ENCODE peak calls at places on chromosomes 11 and 22, in eight cellular contexts. W is activated CD8-positive, alpha-beta memory T cell treated with anti-CD3 and anti-CD28 coated beads, Interleukin-2, amount 50 U/mL, for 4 hours; A is mesenteric fat pad; B is uterus; V is SK-N-DZ; F is neuronal stem cell; L is COR-L47; T is A673. R is an unnamed sample.

GRCh38 chr11:129259950-129260349 is 67.8 kb upstream of the ARHGAP32 start:
- DNase-seq in W (no peak), A (no peak), B (no peak), V (no peak), F (peak; percentile 74), L (no peak), T (no peak), R (no peak)

GRCh38 chr22:21075516-21076138 is 29.9 kb downstream of the LRRC74B start:
- DNase-seq in W (no peak), A (no peak), B (no peak), V (no peak), F (no peak), L (no peak), T (no peak), R (no peak)

GRCh38 chr11:114154271-114155047 is 94.9 kb downstream of the ZBTB16 start:
- DNase-seq in W (no peak), A (no peak), B (peak; percentile 82), V (no peak), F (no peak), L (no peak), T (no peak), R (no peak)

GRCh38 chr11:12876988-12877387 is 132.1 kb upstream of the RASSF10 start:
- DNase-seq in W (no peak), A (no peak), B (no peak), V (no peak), F (no peak), L (no peak), T (no peak), R (no peak)

GRCh38 chr11:72583177-72583553 is 91.1 kb downstream of the PDE2A start:
- DNase-seq in W (no peak), A (no peak), B (no peak), V (no peak), F (no peak), L (no peak), T (no peak), R (no peak)

GRCh38 chr11:3095712-3096361 is 38.6 kb upstream of the CARS1 start:
- DNase-seq in W (no peak), A (peak; percentile 57), B (no peak), V (no peak), F (peak; percentile 59), L (no peak), T (peak; percentile 92), R (peak; percentile 92)

GRCh38 chr22:49522582-49523373 is 304.9 kb downstream of the BRD1 start:
- DNase-seq in W (no peak), A (no peak), B (no peak), V (no peak), F (no peak), L (no peak), T (no peak), R (no peak)

GRCh38 chr11:105357146-105357545 is 217.6 kb upstream of the CARD18 start:
- DNase-seq in W (no peak), A (no peak), B (no peak), V (no peak), F (no peak), L (no peak), T (no peak), R (no peak)

GRCh38 chr11:71173709-71174108 is 78.7 kb downstream of the SHANK2 start:
- DNase-seq in W (no peak), A (no peak), B (no peak), V (no peak), F (no peak), L (no peak), T (no peak), R (no peak)

GRCh38 chr11:133136376-133136775 is 395.9 kb downstream of the OPCML start:
- DNase-seq in W (no peak), A (no peak), B (no peak), V (no peak), F (no peak), L (no peak), T (no peak), R (no peak)

GRCh38 chr11:23406131-23406819 is 546.0 kb upstream of the CCDC179 start:
- DNase-seq in W (no peak), A (peak; percentile 65), B (no peak), V (no peak), F (no peak), L (no peak), T (no peak), R (no peak)

GRCh38 chr11:94655951-94656350 is 88.8 kb downstream of the PIWIL4 start:
- DNase-seq in W (no peak), A (no peak), B (no peak), V (no peak), F (no peak), L (no peak), T (no peak), R (no peak)

GRCh38 chr11:33734441-33735165 is 1.6 kb downstream of the CD59 start:
- DNase-seq in W (no peak), A (no peak), B (no peak), V (no peak), F (no peak), L (no peak), T (no peak), R (peak; percentile 22)

GRCh38 chr11:130638048-130638447 is 189.6 kb downstream of the ADAMTS15 start:
- DNase-seq in W (no peak), A (no peak), B (no peak), V (no peak), F (no peak), L (no peak), T (no peak), R (no peak)

GRCh38 chr11:39786281-39786680 is 1673.2 kb downstream of the LRRC4C start:
- DNase-seq in W (no peak), A (no peak), B (no peak), V (no peak), F (no peak), L (no peak), T (no peak), R (no peak)

GRCh38 chr22:32106930-32107329 is 52.2 kb downstream of the C22orf42 start:
- DNase-seq in W (no peak), A (no peak), B (no peak), V (no peak), F (peak; percentile 36), L (no peak), T (peak; percentile 29), R (peak; percentile 40)

GRCh38 chr11:31817054-31817620 is 6.0 kb upstream of the PAX6 start:
- DNase-seq in W (no peak), A (no peak), B (no peak), V (no peak), F (peak; percentile 61), L (peak; percentile 28), T (peak; percentile 81), R (no peak)

GRCh38 chr22:26287382-26288228 is 118.3 kb downstream of the SEZ6L start:
- DNase-seq in W (no peak), A (no peak), B (no peak), V (no peak), F (no peak), L (no peak), T (no peak), R (no peak)

GRCh38 chr11:58301576-58301975 is 33.5 kb upstream of the OR10W1 start:
- DNase-seq in W (no peak), A (no peak), B (no peak), V (no peak), F (no peak), L (no peak), T (no peak), R (peak; percentile 10)

GRCh38 chr11:10114593-10115404 is 179.2 kb downstream of the SBF2 start:
- DNase-seq in W (no peak), A (no peak), B (no peak), V (no peak), F (no peak), L (no peak), T (no peak), R (no peak)

GRCh38 chr22:44532466-44533025 is 34.5 kb upstream of the RTL6 start:
- DNase-seq in W (no peak), A (no peak), B (no peak), V (no peak), F (no peak), L (peak; percentile 98), T (no peak), R (no peak)

GRCh38 chr22:23063539-23064380 is 6.6 kb upstream of the GNAZ start:
- DNase-seq in W (peak; percentile 13), A (peak; percentile 80), B (no peak), V (no peak), F (no peak), L (no peak), T (no peak), R (no peak)

GRCh38 chr11:126115820-126116319 is 53.2 kb upstream of the CDON start:
- DNase-seq in W (no peak), A (no peak), B (peak; percentile 75), V (peak; percentile 44), F (no peak), L (peak; percentile 69), T (peak; percentile 48), R (peak; percentile 86)

GRCh38 chr11:83744620-83745192 is 458.5 kb upstream of the CCDC90B start:
- DNase-seq in W (no peak), A (no peak), B (no peak), V (no peak), F (no peak), L (no peak), T (peak; percentile 48), R (no peak)

GRCh38 chr11:81874627-81875026 is 859.0 kb downstream of the FAM181B start:
- DNase-seq in W (no peak), A (no peak), B (no peak), V (peak; percentile 61), F (no peak), L (no peak), T (peak; percentile 14), R (no peak)

GRCh38 chr11:133896028-133896427 is 50.7 kb upstream of the SPATA19 start:
- DNase-seq in W (no peak), A (no peak), B (no peak), V (no peak), F (no peak), L (no peak), T (no peak), R (no peak)

GRCh38 chr11:34640050-34640971 is 19.4 kb downstream of the EHF start:
- DNase-seq in W (no peak), A (no peak), B (no peak), V (no peak), F (no peak), L (no peak), T (no peak), R (no peak)

GRCh38 chr22:17911887-17912286 is 112.5 kb downstream of the MICAL3 start:
- DNase-seq in W (no peak), A (no peak), B (no peak), V (no peak), F (no peak), L (no peak), T (no peak), R (no peak)

GRCh38 chr11:86688398-86689179 is 16.2 kb upstream of the ME3 start:
- DNase-seq in W (no peak), A (no peak), B (no peak), V (no peak), F (no peak), L (no peak), T (no peak), R (peak; percentile 74)

GRCh38 chr22:46734830-46735453 is 3.1 kb downstream of the CERK start:
- DNase-seq in W (peak; percentile 61), A (no peak), B (no peak), V (no peak), F (no peak), L (no peak), T (no peak), R (no peak)

GRCh38 chr11:68347345-68347744 is 35.0 kb downstream of the LRP5 start:
- DNase-seq in W (no peak), A (no peak), B (no peak), V (no peak), F (no peak), L (no peak), T (no peak), R (no peak)

GRCh38 chr11:75028321-75029097 is 39.8 kb downstream of the NEU3 start:
- DNase-seq in W (no peak), A (no peak), B (no peak), V (no peak), F (no peak), L (no peak), T (no peak), R (no peak)

GRCh38 chr11:68455485-68455884 is 5.1 kb upstream of the PPP6R3 start:
- DNase-seq in W (no peak), A (peak; percentile 78), B (no peak), V (no peak), F (no peak), L (no peak), T (no peak), R (no peak)

GRCh38 chr11:55726715-55727324 is 46.4 kb upstream of the OR5D13 start:
- DNase-seq in W (no peak), A (no peak), B (no peak), V (no peak), F (no peak), L (no peak), T (peak; percentile 21), R (no peak)

R was measured in AG08395.